ENCODE peak calls at places on chromosomes 4 and X, in ten cellular contexts. V is mammary epithelial cell, E is GM12865, R is anterior cingulate cortex, L is tibial nerve, Y is GM06990, J is hepatocyte, Z is non-pigmented ciliary epithelial cell, O is NCI-H1436, N is OCI-LY7. C is an unnamed sample.

GRCh38 chr4:168639914-168640313 is 143.1 kb downstream of the PALLD start:
- DNase-seq in V (no peak), E (no peak), R (no peak), L (no peak), Y (no peak), J (no peak), Z (no peak), O (no peak), N (no peak), C (no peak)

GRCh38 chr4:124484008-124484407 is 228.5 kb downstream of the ANKRD50 start:
- DNase-seq in V (no peak), E (no peak), R (no peak), L (no peak), Y (no peak), J (peak; percentile 21), Z (no peak), O (no peak), N (no peak), C (no peak)

GRCh38 chr4:15420642-15421041 is 7.2 kb upstream of the C1QTNF7 start:
- DNase-seq in V (peak; percentile 48), E (no peak), R (no peak), L (no peak), Y (no peak), J (no peak), Z (peak; percentile 64), O (no peak), N (no peak), C (peak; percentile 23)

GRCh38 chr4:6913350-6913749 is 3.7 kb downstream of the TBC1D14 start:
- DNase-seq in V (no peak), E (no peak), R (no peak), L (no peak), Y (no peak), J (no peak), Z (no peak), O (no peak), N (no peak), C (no peak)

GRCh38 chr4:144399927-144400326 is 246.0 kb upstream of the HHIP start:
- DNase-seq in V (peak; percentile 95), E (peak; percentile 54), R (no peak), L (no peak), Y (no peak), J (peak; percentile 10), Z (peak; percentile 75), O (no peak), N (no peak), C (no peak)

GRCh38 chr4:164731827-164732474 is 22.0 kb upstream of the SMIM31 start:
- DNase-seq in V (peak; percentile 15), E (peak; percentile 66), R (peak; percentile 7), L (no peak), Y (peak; percentile 6), J (peak; percentile 67), Z (peak; percentile 17), O (no peak), N (peak; percentile 51), C (peak; percentile 54)

GRCh38 chrX:17374619-17375360 is at the start of gene NHS:
- DNase-seq in V (peak; percentile 80), E (no peak), R (peak; percentile 15), L (peak; percentile 51), Y (no peak), J (peak; percentile 83), Z (no peak), O (peak; percentile 63), N (no peak), C (no peak)

GRCh38 chrX:55908685-55909212 is 191.2 kb downstream of the RRAGB start:
- DNase-seq in V (peak; percentile 20), E (peak; percentile 44), R (no peak), L (no peak), Y (peak; percentile 39), J (peak; percentile 25), Z (no peak), O (no peak), N (no peak), C (no peak)

GRCh38 chrX:74343327-74343969 is 39.5 kb downstream of the ZCCHC13 start:
- DNase-seq in V (no peak), E (no peak), R (no peak), L (no peak), Y (no peak), J (no peak), Z (no peak), O (no peak), N (no peak), C (no peak)

GRCh38 chrX:100817340-100817739 is 2.9 kb upstream of the CSTF2 start:
- DNase-seq in V (no peak), E (no peak), R (no peak), L (no peak), Y (no peak), J (no peak), Z (no peak), O (no peak), N (no peak), C (no peak)

GRCh38 chr4:76547167-76547760 is 112.2 kb downstream of the SHROOM3 start:
- DNase-seq in V (no peak), E (no peak), R (no peak), L (no peak), Y (no peak), J (no peak), Z (no peak), O (no peak), N (no peak), C (no peak)

GRCh38 chrX:74521961-74522833 is 92.2 kb downstream of the RLIM start:
- DNase-seq in V (no peak), E (no peak), R (no peak), L (no peak), Y (no peak), J (peak; percentile 15), Z (no peak), O (no peak), N (no peak), C (no peak)

GRCh38 chrX:45619290-45619689 is 418.6 kb upstream of the DIPK2B start:
- DNase-seq in V (peak; percentile 17), E (no peak), R (no peak), L (no peak), Y (no peak), J (no peak), Z (peak; percentile 48), O (no peak), N (no peak), C (no peak)

GRCh38 chr4:145939241-145939640 is 618 bp upstream of the ZNF827 start:
- DNase-seq in V (peak; percentile 22), E (no peak), R (no peak), L (no peak), Y (no peak), J (no peak), Z (no peak), O (no peak), N (peak; percentile 16), C (no peak)

GRCh38 chrX:8288590-8288989 is 117.5 kb upstream of the VCX2 start:
- DNase-seq in V (peak; percentile 39), E (no peak), R (no peak), L (no peak), Y (no peak), J (no peak), Z (no peak), O (no peak), N (no peak), C (no peak)

GRCh38 chr4:119659576-119659975 is 31.0 kb upstream of the PDE5A start:
- DNase-seq in V (no peak), E (no peak), R (no peak), L (no peak), Y (no peak), J (peak; percentile 19), Z (no peak), O (no peak), N (no peak), C (no peak)

GRCh38 chrX:114344756-114345155 is 239.1 kb upstream of the HTR2C start:
- DNase-seq in V (peak; percentile 16), E (peak; percentile 17), R (no peak), L (no peak), Y (no peak), J (peak; percentile 59), Z (no peak), O (peak; percentile 40), N (peak; percentile 27), C (no peak)

GRCh38 chr4:113316879-113317278 is 267.4 kb downstream of the ANK2 start:
- DNase-seq in V (no peak), E (peak; percentile 84), R (no peak), L (no peak), Y (peak; percentile 37), J (no peak), Z (no peak), O (no peak), N (peak; percentile 53), C (no peak)

GRCh38 chr4:71411976-71412375 is 73.2 kb downstream of the SLC4A4 start:
- DNase-seq in V (no peak), E (no peak), R (no peak), L (no peak), Y (no peak), J (no peak), Z (no peak), O (no peak), N (no peak), C (no peak)

GRCh38 chr4:7590205-7590604 is 155.5 kb upstream of the PSAPL1 start:
- DNase-seq in V (no peak), E (no peak), R (no peak), L (no peak), Y (no peak), J (no peak), Z (no peak), O (no peak), N (no peak), C (no peak)

GRCh38 chr4:39574946-39575345 is 47.7 kb upstream of the UGDH start:
- DNase-seq in V (no peak), E (peak; percentile 24), R (no peak), L (no peak), Y (no peak), J (no peak), Z (no peak), O (no peak), N (no peak), C (no peak)

GRCh38 chr4:73705056-73705432 is 35.3 kb upstream of the CXCL8 start:
- DNase-seq in V (peak; percentile 80), E (no peak), R (no peak), L (no peak), Y (no peak), J (no peak), Z (no peak), O (no peak), N (no peak), C (no peak)

GRCh38 chr4:92825186-92825715 is 521.5 kb downstream of the GRID2 start:
- DNase-seq in V (no peak), E (no peak), R (no peak), L (no peak), Y (no peak), J (peak; percentile 10), Z (no peak), O (no peak), N (no peak), C (no peak)

GRCh38 chr4:158998624-158999023 is 104.3 kb upstream of the RAPGEF2 start:
- DNase-seq in V (peak; percentile 75), E (no peak), R (no peak), L (no peak), Y (no peak), J (peak; percentile 37), Z (no peak), O (peak; percentile 73), N (no peak), C (no peak)

GRCh38 chr4:74056114-74056857 is 17.8 kb upstream of the CXCL3 start:
- DNase-seq in V (peak; percentile 51), E (no peak), R (no peak), L (no peak), Y (no peak), J (no peak), Z (no peak), O (no peak), N (no peak), C (no peak)

GRCh38 chr4:64158648-64159326 is 250.5 kb downstream of the TECRL start:
- DNase-seq in V (peak; percentile 43), E (peak; percentile 79), R (no peak), L (peak; percentile 33), Y (no peak), J (peak; percentile 81), Z (peak; percentile 26), O (peak; percentile 15), N (peak; percentile 66), C (peak; percentile 79)

GRCh38 chrX:150517303-150517896 is 51.0 kb upstream of the MTM1 start:
- DNase-seq in V (no peak), E (no peak), R (no peak), L (no peak), Y (no peak), J (no peak), Z (no peak), O (no peak), N (no peak), C (no peak)

GRCh38 chr4:115154826-115155225 is 41.4 kb upstream of the NDST4 start:
- DNase-seq in V (peak; percentile 1), E (no peak), R (no peak), L (no peak), Y (no peak), J (no peak), Z (no peak), O (no peak), N (no peak), C (no peak)

C was measured in head of caudate nucleus.